ENCODE peak calls at places on chromosomes 16 and 17, in ten cellular contexts. A is stimulated activated CD4-positive, alpha-beta T cell treated with anti-CD3 and anti-CD28 coated beads, Interleukin-2, amount 100 ng/mL, for 48 hours; Q is heart right ventricle; U is stimulated activated CD8-positive, alpha-beta memory T cell treated with anti-CD3 and anti-CD28 coated beads, Interleukin-7, amount 100 ng/mL, for 48 hours; K is mucosa of descending colon; J is Caki2; H is NAMALWA; Z is lung microvascular endothelial cell; F is T-cell; W is RPMI7951. S is an unnamed sample.

GRCh38 chr17:18129041-18129502 is 20.5 kb downstream of the MYO15A start:
- DNase-seq in A (no peak), Q (no peak), U (no peak), K (peak; percentile 45), J (peak; percentile 72), H (no peak), Z (peak; percentile 31), F (no peak), W (peak; percentile 73), S (no peak)

GRCh38 chr17:45241315-45242011 is 19.8 kb downstream of the FMNL1 start:
- DNase-seq in A (no peak), Q (no peak), U (no peak), K (peak; percentile 57), J (no peak), H (no peak), Z (no peak), F (no peak), W (no peak), S (no peak)

GRCh38 chr17:46815474-46816353 is 2.8 kb downstream of the WNT3 start:
- DNase-seq in A (no peak), Q (no peak), U (no peak), K (no peak), J (no peak), H (no peak), Z (no peak), F (no peak), W (no peak), S (no peak)

GRCh38 chr16:53232826-53233529 is 178.2 kb downstream of the CHD9 start:
- DNase-seq in A (no peak), Q (no peak), U (no peak), K (no peak), J (no peak), H (no peak), Z (no peak), F (no peak), W (no peak), S (no peak)

GRCh38 chr17:14808425-14808824 is 456.7 kb downstream of the PMP22 start:
- DNase-seq in A (no peak), Q (no peak), U (no peak), K (no peak), J (no peak), H (no peak), Z (no peak), F (no peak), W (no peak), S (no peak)

GRCh38 chr17:45218895-45219661 is 2.6 kb upstream of the FMNL1 start:
- DNase-seq in A (peak; percentile 90), Q (peak; percentile 86), U (peak; percentile 76), K (peak; percentile 96), J (peak; percentile 61), H (peak; percentile 87), Z (peak; percentile 74), F (peak; percentile 55), W (peak; percentile 72), S (peak; percentile 97)

GRCh38 chr17:1557355-1558095 is 5.1 kb downstream of the PITPNA start:
- DNase-seq in A (no peak), Q (no peak), U (no peak), K (no peak), J (peak; percentile 44), H (no peak), Z (peak; percentile 84), F (no peak), W (no peak), S (no peak)

GRCh38 chr17:73338050-73338491 is 26.3 kb upstream of the CDC42EP4 start:
- DNase-seq in A (no peak), Q (no peak), U (no peak), K (no peak), J (peak; percentile 25), H (no peak), Z (no peak), F (no peak), W (no peak), S (peak; percentile 78)

GRCh38 chr16:4624827-4625616 is 396 bp downstream of the MGRN1 start:
- DNase-seq in A (peak; percentile 61), Q (peak; percentile 62), U (peak; percentile 87), K (peak; percentile 81), J (no peak), H (peak; percentile 71), Z (peak; percentile 78), F (peak; percentile 58), W (peak; percentile 62), S (peak; percentile 91)

GRCh38 chr16:82062645-82063058 is 27.6 kb downstream of the HSD17B2 start:
- DNase-seq in A (no peak), Q (no peak), U (no peak), K (no peak), J (no peak), H (no peak), Z (peak; percentile 33), F (no peak), W (peak; percentile 84), S (no peak)

GRCh38 chr16:51524070-51524469 is 373.0 kb upstream of the SALL1 start:
- DNase-seq in A (no peak), Q (no peak), U (no peak), K (no peak), J (no peak), H (no peak), Z (no peak), F (no peak), W (no peak), S (no peak)

GRCh38 chr16:48365030-48365600 is 20.1 kb downstream of the SIAH1 start:
- DNase-seq in A (no peak), Q (no peak), U (no peak), K (peak; percentile 13), J (peak; percentile 32), H (no peak), Z (peak; percentile 9), F (no peak), W (no peak), S (no peak)

GRCh38 chr17:44501866-44502265 is 1.3 kb downstream of the GPATCH8 start:
- DNase-seq in A (no peak), Q (no peak), U (no peak), K (no peak), J (no peak), H (peak; percentile 48), Z (peak; percentile 9), F (no peak), W (peak; percentile 6), S (no peak)

GRCh38 chr17:63042443-63042842 is 76.4 kb downstream of the TANC2 start:
- DNase-seq in A (no peak), Q (no peak), U (no peak), K (no peak), J (no peak), H (no peak), Z (no peak), F (no peak), W (no peak), S (no peak)

GRCh38 chr16:49528564-49529150 is 155.1 kb downstream of the C16orf78 start:
- DNase-seq in A (no peak), Q (no peak), U (no peak), K (no peak), J (no peak), H (no peak), Z (no peak), F (no peak), W (no peak), S (peak; percentile 33)

GRCh38 chr17:59846391-59847165 is 46.2 kb downstream of the TUBD1 start:
- DNase-seq in A (no peak), Q (no peak), U (no peak), K (peak; percentile 58), J (peak; percentile 99), H (peak; percentile 88), Z (peak; percentile 89), F (no peak), W (peak; percentile 85), S (peak; percentile 71)

GRCh38 chr16:52621651-52622050 is 74.7 kb upstream of the TOX3 start:
- DNase-seq in A (no peak), Q (no peak), U (no peak), K (no peak), J (no peak), H (no peak), Z (no peak), F (no peak), W (no peak), S (no peak)

GRCh38 chr17:78343433-78344201 is 16.3 kb downstream of the SOCS3 start:
- DNase-seq in A (no peak), Q (no peak), U (peak; percentile 54), K (peak; percentile 59), J (no peak), H (peak; percentile 69), Z (peak; percentile 58), F (peak; percentile 89), W (peak; percentile 39), S (peak; percentile 73)

GRCh38 chr17:12545877-12546513 is 119.7 kb upstream of the MYOCD start:
- DNase-seq in A (no peak), Q (peak; percentile 31), U (no peak), K (peak; percentile 65), J (peak; percentile 30), H (peak; percentile 55), Z (peak; percentile 5), F (no peak), W (peak; percentile 48), S (no peak)

GRCh38 chr16:1790611-1791255 is 2.8 kb downstream of the IGFALS start:
- DNase-seq in A (no peak), Q (no peak), U (no peak), K (no peak), J (no peak), H (no peak), Z (no peak), F (no peak), W (no peak), S (peak; percentile 61)

GRCh38 chr16:65509172-65509571 is 387.3 kb upstream of the CDH11 start:
- DNase-seq in A (no peak), Q (no peak), U (no peak), K (no peak), J (no peak), H (no peak), Z (no peak), F (no peak), W (peak; percentile 53), S (no peak)

GRCh38 chr16:88885693-88886253 is 19.3 kb upstream of the PABPN1L start:
- DNase-seq in A (no peak), Q (no peak), U (no peak), K (no peak), J (no peak), H (no peak), Z (no peak), F (no peak), W (no peak), S (no peak)

GRCh38 chr17:51548125-51548524 is 287.8 kb downstream of the UTP18 start:
- DNase-seq in A (no peak), Q (no peak), U (no peak), K (no peak), J (no peak), H (no peak), Z (no peak), F (no peak), W (no peak), S (no peak)

GRCh38 chr17:67605259-67605912 is 112.3 kb upstream of the NOL11 start:
- DNase-seq in A (no peak), Q (peak; percentile 66), U (no peak), K (no peak), J (no peak), H (no peak), Z (peak; percentile 15), F (no peak), W (no peak), S (peak; percentile 68)

GRCh38 chr17:56125830-56126819 is 27.1 kb upstream of the ANKFN1 start:
- DNase-seq in A (no peak), Q (no peak), U (no peak), K (peak; percentile 23), J (no peak), H (peak; percentile 41), Z (peak; percentile 78), F (no peak), W (peak; percentile 46), S (no peak)

S was measured in aorta.